ENCODE peak calls at places on chromosomes 11 and 22, in five cellular contexts. One of them, this sample, is unnamed.

GRCh38 chr11:117223741-117224685 is 7.9 kb downstream of the PCSK7 start:
- DNase-seq in choroid plexus epithelial cell: no peak
- DNase-seq in Panc1: no peak
- DNase-seq in lower leg skin: no peak
- DNase-seq in AG09319: no peak
- DNase-seq in this sample: no peak

GRCh38 chr22:19868773-19869471 is 14.2 kb upstream of the GNB1L start:
- DNase-seq in Panc1: no peak
- DNase-seq in AG09319: no peak
- DNase-seq in lower leg skin: no peak
- DNase-seq in choroid plexus epithelial cell: no peak
- DNase-seq in this sample: no peak

GRCh38 chr11:1829039-1829820 is 5.6 kb upstream of the SYT8 start:
- DNase-seq in AG09319: no peak
- DNase-seq in choroid plexus epithelial cell: peak
- DNase-seq in lower leg skin: no peak
- DNase-seq in Panc1: no peak
- DNase-seq in this sample: peak

GRCh38 chr22:37229805-37230672 is 14.0 kb downstream of the RAC2 start:
- DNase-seq in Panc1: no peak
- DNase-seq in choroid plexus epithelial cell: no peak
- DNase-seq in lower leg skin: peak
- DNase-seq in AG09319: no peak
- DNase-seq in this sample: peak

GRCh38 chr11:76209671-76209955 is 3.3 kb upstream of the WNT11 start:
- DNase-seq in choroid plexus epithelial cell: no peak
- DNase-seq in AG09319: no peak
- DNase-seq in lower leg skin: no peak
- DNase-seq in Panc1: no peak
- DNase-seq in this sample: no peak

GRCh38 chr22:45083659-45084305 is 74.0 kb upstream of the PHF21B start:
- DNase-seq in Panc1: peak
- DNase-seq in AG09319: no peak
- DNase-seq in choroid plexus epithelial cell: no peak
- DNase-seq in lower leg skin: no peak
- DNase-seq in this sample: peak

GRCh38 chr22:33000342-33001280 is 57.6 kb downstream of the SYN3 start:
- DNase-seq in choroid plexus epithelial cell: peak
- DNase-seq in lower leg skin: peak
- DNase-seq in Panc1: peak
- DNase-seq in AG09319: peak
- DNase-seq in this sample: peak

GRCh38 chr11:106379265-106379664 is 301.8 kb downstream of the AASDHPPT start:
- DNase-seq in Panc1: no peak
- DNase-seq in choroid plexus epithelial cell: no peak
- DNase-seq in lower leg skin: no peak
- DNase-seq in AG09319: no peak
- DNase-seq in this sample: no peak

GRCh38 chr22:28544431-28544868 is 135.2 kb downstream of the TTC28 start:
- DNase-seq in Panc1: no peak
- DNase-seq in choroid plexus epithelial cell: no peak
- DNase-seq in lower leg skin: no peak
- DNase-seq in AG09319: no peak
- DNase-seq in this sample: peak

GRCh38 chr11:64373598-64373974 is 14.6 kb downstream of the RPS6KA4 start:
- DNase-seq in AG09319: no peak
- DNase-seq in lower leg skin: no peak
- DNase-seq in choroid plexus epithelial cell: no peak
- DNase-seq in Panc1: no peak
- DNase-seq in this sample: no peak

GRCh38 chr11:22342599-22343138 is 4.5 kb downstream of the SLC17A6 start:
- DNase-seq in lower leg skin: no peak
- DNase-seq in Panc1: no peak
- DNase-seq in AG09319: no peak
- DNase-seq in choroid plexus epithelial cell: no peak
- DNase-seq in this sample: no peak

GRCh38 chr11:80146231-80146630 is 705.4 kb upstream of the TENM4 start:
- DNase-seq in choroid plexus epithelial cell: no peak
- DNase-seq in AG09319: no peak
- DNase-seq in lower leg skin: no peak
- DNase-seq in Panc1: no peak
- DNase-seq in this sample: no peak

GRCh38 chr22:30948930-30949342 is 19.6 kb downstream of the MORC2 start:
- DNase-seq in AG09319: no peak
- DNase-seq in choroid plexus epithelial cell: no peak
- DNase-seq in Panc1: no peak
- DNase-seq in lower leg skin: no peak
- DNase-seq in this sample: no peak

GRCh38 chr11:126339866-126340434 is 15.5 kb upstream of the ST3GAL4 start:
- DNase-seq in Panc1: no peak
- DNase-seq in lower leg skin: no peak
- DNase-seq in choroid plexus epithelial cell: peak
- DNase-seq in AG09319: no peak
- DNase-seq in this sample: peak

GRCh38 chr11:118889796-118890195 is 6.1 kb downstream of the CXCR5 start:
- DNase-seq in choroid plexus epithelial cell: peak
- DNase-seq in lower leg skin: no peak
- DNase-seq in Panc1: no peak
- DNase-seq in AG09319: peak
- DNase-seq in this sample: peak

GRCh38 chr22:44203203-44203602 is 22.5 kb downstream of the PARVG start:
- DNase-seq in lower leg skin: no peak
- DNase-seq in choroid plexus epithelial cell: no peak
- DNase-seq in Panc1: no peak
- DNase-seq in AG09319: no peak
- DNase-seq in this sample: no peak

GRCh38 chr11:101844608-101845007 is 70.2 kb upstream of the CEP126 start:
- DNase-seq in lower leg skin: no peak
- DNase-seq in AG09319: no peak
- DNase-seq in choroid plexus epithelial cell: no peak
- DNase-seq in Panc1: no peak
- DNase-seq in this sample: no peak

GRCh38 chr11:123062892-123063395 is 1.0 kb upstream of the HSPA8 start:
- DNase-seq in choroid plexus epithelial cell: peak
- DNase-seq in AG09319: no peak
- DNase-seq in Panc1: no peak
- DNase-seq in lower leg skin: peak
- DNase-seq in this sample: peak

GRCh38 chr11:75485742-75486141 is 40.0 kb downstream of the GDPD5 start:
- DNase-seq in AG09319: no peak
- DNase-seq in lower leg skin: no peak
- DNase-seq in choroid plexus epithelial cell: no peak
- DNase-seq in Panc1: no peak
- DNase-seq in this sample: no peak

GRCh38 chr11:35491231-35491871 is 34.1 kb downstream of the PAMR1 start:
- DNase-seq in AG09319: peak
- DNase-seq in lower leg skin: no peak
- DNase-seq in choroid plexus epithelial cell: peak
- DNase-seq in Panc1: no peak
- DNase-seq in this sample: peak

GRCh38 chr11:58276151-58276550 is 8.1 kb upstream of the OR10W1 start:
- DNase-seq in Panc1: no peak
- DNase-seq in AG09319: no peak
- DNase-seq in choroid plexus epithelial cell: no peak
- DNase-seq in lower leg skin: no peak
- DNase-seq in this sample: peak

GRCh38 chr11:66136752-66137123 is 66.7 kb downstream of the PACS1 start:
- DNase-seq in lower leg skin: no peak
- DNase-seq in Panc1: no peak
- DNase-seq in choroid plexus epithelial cell: peak
- DNase-seq in AG09319: no peak
- DNase-seq in this sample: peak

DNA sequence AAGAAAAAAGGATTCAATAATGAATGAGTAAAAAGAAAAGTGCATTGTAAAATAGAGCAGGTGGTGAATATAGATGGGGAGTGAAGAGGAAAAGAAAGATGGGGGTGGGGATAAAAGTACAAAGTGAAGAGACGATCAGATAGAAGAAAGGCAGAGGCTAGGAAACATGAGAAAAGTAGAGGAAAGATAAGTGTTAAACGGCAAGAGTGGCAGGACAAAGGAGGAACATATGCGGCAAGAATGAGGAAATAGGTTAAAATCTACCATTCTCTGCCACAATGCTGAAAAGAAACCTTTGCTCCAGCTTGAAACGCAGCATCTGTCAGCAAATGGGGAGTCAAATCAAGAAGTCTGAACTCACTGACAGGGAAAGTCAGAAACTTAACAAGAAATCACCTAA is 6.8 kb downstream of the FUT4 start:
- DNase-seq in AG09319: no peak
- DNase-seq in choroid plexus epithelial cell: no peak
- DNase-seq in lower leg skin: no peak
- DNase-seq in Panc1: no peak
- DNase-seq in this sample: no peak
- TF ChIP-seq CTCF in AG09319: no peak
- TF ChIP-seq CTCF in choroid plexus epithelial cell: no peak
- TF ChIP-seq CTCF in lower leg skin: no peak
- TF ChIP-seq CTCF in Panc1: no peak
- TF ChIP-seq CTCF in this sample: no peak

GRCh38 chr11:5291207-5291838 is 10.4 kb downstream of the OR51B4 start:
- DNase-seq in AG09319: no peak
- DNase-seq in Panc1: peak
- DNase-seq in lower leg skin: no peak
- DNase-seq in choroid plexus epithelial cell: peak
- DNase-seq in this sample: peak
- TF ChIP-seq CTCF in AG09319: peak
- TF ChIP-seq CTCF in Panc1: peak
- TF ChIP-seq CTCF in lower leg skin: no peak
- TF ChIP-seq CTCF in choroid plexus epithelial cell: peak
- TF ChIP-seq CTCF in this sample: peak

GRCh38 chr22:38518620-38519019 is 12.5 kb upstream of the DDX17 start:
- DNase-seq in lower leg skin: no peak
- DNase-seq in Panc1: no peak
- DNase-seq in AG09319: no peak
- DNase-seq in choroid plexus epithelial cell: no peak
- DNase-seq in this sample: no peak

GRCh38 chr22:38513063-38513462 is 7.0 kb upstream of the DDX17 start:
- DNase-seq in AG09319: no peak
- DNase-seq in Panc1: no peak
- DNase-seq in choroid plexus epithelial cell: no peak
- DNase-seq in lower leg skin: no peak
- DNase-seq in this sample: no peak
- TF ChIP-seq CTCF in AG09319: no peak
- TF ChIP-seq CTCF in Panc1: no peak
- TF ChIP-seq CTCF in choroid plexus epithelial cell: no peak
- TF ChIP-seq CTCF in lower leg skin: no peak
- TF ChIP-seq CTCF in this sample: no peak

GRCh38 chr11:91773090-91773489 is 451.5 kb upstream of the FAT3 start:
- DNase-seq in choroid plexus epithelial cell: no peak
- DNase-seq in lower leg skin: no peak
- DNase-seq in AG09319: no peak
- DNase-seq in Panc1: no peak
- DNase-seq in this sample: peak
- TF ChIP-seq CTCF in choroid plexus epithelial cell: no peak
- TF ChIP-seq CTCF in lower leg skin: no peak
- TF ChIP-seq CTCF in AG09319: no peak
- TF ChIP-seq CTCF in Panc1: peak
- TF ChIP-seq CTCF in this sample: no peak

GRCh38 chr11:67698247-67698646 is 23.8 kb upstream of the ALDH3B2 start:
- DNase-seq in Panc1: no peak
- DNase-seq in choroid plexus epithelial cell: peak
- DNase-seq in lower leg skin: no peak
- DNase-seq in AG09319: no peak
- DNase-seq in this sample: peak
- TF ChIP-seq CTCF in Panc1: peak
- TF ChIP-seq CTCF in choroid plexus epithelial cell: peak
- TF ChIP-seq CTCF in lower leg skin: no peak
- TF ChIP-seq CTCF in AG09319: no peak
- TF ChIP-seq CTCF in this sample: peak

DNA sequence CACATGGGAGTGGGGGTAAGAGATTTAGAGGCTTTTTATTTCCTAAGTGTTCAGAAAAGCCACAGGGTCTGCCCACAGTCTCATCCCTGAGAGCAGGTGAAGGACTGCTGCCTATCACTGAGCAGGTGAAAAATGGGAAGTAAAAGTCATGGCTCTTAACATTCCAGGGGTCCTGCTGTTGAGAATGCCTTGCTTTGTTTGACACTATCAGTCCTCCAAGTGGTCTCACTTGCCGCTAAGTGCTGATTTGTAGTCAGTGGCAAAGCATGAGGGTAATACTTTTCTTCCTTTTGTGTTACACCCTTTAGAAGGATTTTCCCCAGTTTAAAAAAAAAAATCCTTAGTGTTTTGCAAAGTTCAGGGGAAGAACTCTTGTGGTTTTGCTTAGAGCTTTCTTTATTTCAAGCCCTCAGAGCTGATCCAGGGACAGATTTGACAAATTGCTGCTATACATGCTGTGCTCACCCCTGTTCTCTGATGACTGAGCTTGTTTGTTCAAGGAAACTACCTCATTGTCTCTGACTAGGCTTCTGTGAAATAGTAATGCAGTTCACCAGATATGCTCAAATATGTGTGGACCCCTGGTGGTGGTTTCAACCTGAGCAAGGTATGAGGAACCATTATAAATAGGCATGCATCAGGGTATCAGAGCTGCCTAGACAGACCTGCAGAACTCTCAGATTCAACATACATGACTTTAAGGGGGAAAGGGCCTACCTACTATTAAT is 141.0 kb downstream of the ARHGAP42 start:
- DNase-seq in lower leg skin: no peak
- DNase-seq in AG09319: no peak
- DNase-seq in Panc1: no peak
- DNase-seq in choroid plexus epithelial cell: peak
- DNase-seq in this sample: peak
- TF ChIP-seq CTCF in lower leg skin: no peak
- TF ChIP-seq CTCF in AG09319: peak
- TF ChIP-seq CTCF in Panc1: peak
- TF ChIP-seq CTCF in choroid plexus epithelial cell: peak
- TF ChIP-seq CTCF in this sample: peak

DNA sequence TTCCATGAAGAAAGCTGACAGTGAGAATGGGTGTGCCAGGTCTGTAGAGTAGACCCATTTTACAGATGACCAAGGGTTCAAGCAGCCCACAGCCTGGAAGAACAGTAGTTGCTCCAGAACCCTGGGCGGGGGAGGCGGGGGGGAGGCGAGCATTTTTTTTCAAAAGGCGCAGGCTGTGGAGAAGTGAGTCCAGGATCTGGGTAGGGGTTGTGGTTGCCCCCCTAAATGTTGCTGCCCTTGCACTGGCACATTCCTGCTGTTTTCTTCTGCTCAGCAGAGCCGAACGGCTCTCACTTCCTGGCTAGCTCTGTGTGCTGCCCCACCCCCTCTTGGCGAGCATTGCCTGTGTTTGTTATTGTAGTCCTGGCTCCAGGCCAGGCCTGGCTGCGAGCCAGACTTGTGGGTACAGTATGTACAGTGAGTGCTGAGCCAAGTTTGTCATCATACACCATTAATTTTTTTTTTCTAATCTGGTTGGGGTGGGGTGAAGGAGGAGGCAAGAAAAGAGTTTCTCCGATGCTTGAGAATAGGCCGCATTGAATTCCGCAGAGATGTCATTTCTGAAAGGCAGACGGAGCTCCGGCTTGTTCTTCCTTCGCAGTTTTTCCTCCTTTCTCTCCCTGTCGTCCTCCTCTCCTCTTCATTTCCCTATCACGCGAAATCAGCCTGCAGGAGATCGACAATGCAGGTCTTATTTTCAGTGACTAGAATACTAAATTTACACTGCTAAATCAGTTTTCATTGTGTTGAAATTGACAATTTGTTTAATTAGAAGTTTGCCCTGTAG is 100.5 kb downstream of the ZBTB16 start:
- DNase-seq in choroid plexus epithelial cell: peak
- DNase-seq in lower leg skin: peak
- DNase-seq in AG09319: peak
- DNase-seq in Panc1: peak
- DNase-seq in this sample: peak
- TF ChIP-seq CTCF in choroid plexus epithelial cell: no peak
- TF ChIP-seq CTCF in lower leg skin: no peak
- TF ChIP-seq CTCF in AG09319: no peak
- TF ChIP-seq CTCF in Panc1: no peak
- TF ChIP-seq CTCF in this sample: no peak

This sample was measured in cardiac fibroblast.